ENCODE peak calls at places on chromosomes 12 and 14, in nine cellular contexts. V is HCT116; G is right atrium auricular region; W is mammary epithelial cell; E is CD4-positive, alpha-beta T cell; N is tibial nerve; A is tibial artery; S is CD8-positive, alpha-beta T cell; Q is WERI-Rb-1. C is an unnamed sample.

GRCh38 chr12:8032242-8033152 is at the start of gene FOXJ2:
- DNase-seq in Q (peak; percentile 67), V (no peak), W (peak; percentile 74), S (peak; percentile 70), E (peak; percentile 80), A (peak; percentile 92), N (peak; percentile 64), G (no peak), C (peak; percentile 56)

GRCh38 chr12:105357162-105357691 is 26.7 kb downstream of the C12orf75 start:
- DNase-seq in S (no peak), V (no peak), W (no peak), A (no peak), N (no peak), Q (no peak), E (no peak), G (no peak), C (no peak)

GRCh38 chr12:1779783-1780182 is 40.6 kb upstream of the LRTM2 start:
- DNase-seq in S (no peak), E (no peak), G (no peak), N (no peak), V (no peak), A (no peak), Q (no peak), W (peak; percentile 33), C (no peak)

GRCh38 chr12:98791406-98791805 is 146.3 kb downstream of the APAF1 start:
- DNase-seq in N (no peak), A (no peak), S (no peak), V (no peak), G (no peak), E (no peak), W (no peak), Q (no peak), C (no peak)

GRCh38 chr12:131962069-131962468 is 12.3 kb downstream of the EP400 start:
- DNase-seq in Q (no peak), E (no peak), S (no peak), V (no peak), G (no peak), N (no peak), A (no peak), W (no peak), C (no peak)

GRCh38 chr12:109863961-109864712 is 16.2 kb downstream of the GLTP start:
- DNase-seq in E (no peak), V (no peak), S (no peak), W (no peak), N (no peak), Q (no peak), G (no peak), A (no peak), C (no peak)

GRCh38 chr12:126607867-126608266 is 1542.6 kb downstream of the AACS start:
- DNase-seq in S (no peak), A (no peak), V (no peak), E (no peak), Q (no peak), N (no peak), W (no peak), G (no peak), C (no peak)

GRCh38 chr12:27969011-27969900 is 3.3 kb downstream of the PTHLH start:
- DNase-seq in A (no peak), Q (peak; percentile 18), N (no peak), V (no peak), S (no peak), G (no peak), W (no peak), E (no peak), C (no peak)

GRCh38 chr12:31120392-31121008 is 46.8 kb downstream of the DDX11 start:
- DNase-seq in A (no peak), N (no peak), G (no peak), W (no peak), S (no peak), E (no peak), Q (no peak), V (no peak), C (no peak)

GRCh38 chr12:31118347-31118830 is 44.7 kb downstream of the DDX11 start:
- DNase-seq in S (no peak), N (no peak), V (no peak), Q (peak; percentile 46), A (no peak), G (no peak), E (no peak), W (no peak), C (no peak)

GRCh38 chr12:31119531-31120211 is 46.0 kb downstream of the DDX11 start:
- DNase-seq in W (no peak), A (no peak), E (no peak), Q (no peak), N (no peak), S (no peak), G (no peak), V (no peak), C (no peak)

GRCh38 chr12:31118831-31119530 is 45.3 kb downstream of the DDX11 start:
- DNase-seq in A (no peak), S (no peak), N (no peak), G (no peak), E (no peak), V (peak; percentile 12), W (no peak), Q (peak; percentile 62), C (no peak)

GRCh38 chr12:31117203-31118011 is 43.7 kb downstream of the DDX11 start:
- DNase-seq in N (no peak), Q (peak; percentile 71), W (peak; percentile 39), V (peak; percentile 10), G (no peak), A (peak; percentile 57), S (peak; percentile 39), E (peak; percentile 55), C (no peak)
- TF ChIP-seq CTCF in N (no peak), Q (peak; percentile 84), W (peak; percentile 46), V (no peak), G (peak; percentile 6), A (peak; percentile 28), S (peak; percentile 57), E (peak; percentile 65), C (peak; percentile 12)

GRCh38 chr14:55912344-55912743 is 205.9 kb upstream of the PELI2 start:
- DNase-seq in A (no peak), Q (no peak), W (no peak), E (no peak), N (no peak), G (no peak), V (no peak), S (no peak), C (no peak)

GRCh38 chr14:55911794-55912193 is 206.4 kb upstream of the PELI2 start:
- DNase-seq in W (no peak), E (no peak), V (no peak), N (no peak), G (no peak), A (no peak), S (no peak), Q (no peak), C (no peak)

GRCh38 chr14:55915464-55915863 is 202.7 kb upstream of the PELI2 start:
- DNase-seq in A (no peak), W (no peak), G (no peak), S (no peak), Q (no peak), E (no peak), N (no peak), V (no peak), C (no peak)

GRCh38 chr14:55914771-55915170 is 203.4 kb upstream of the PELI2 start:
- DNase-seq in W (no peak), Q (no peak), V (no peak), S (no peak), G (no peak), A (no peak), E (no peak), N (no peak), C (no peak)

DNA sequence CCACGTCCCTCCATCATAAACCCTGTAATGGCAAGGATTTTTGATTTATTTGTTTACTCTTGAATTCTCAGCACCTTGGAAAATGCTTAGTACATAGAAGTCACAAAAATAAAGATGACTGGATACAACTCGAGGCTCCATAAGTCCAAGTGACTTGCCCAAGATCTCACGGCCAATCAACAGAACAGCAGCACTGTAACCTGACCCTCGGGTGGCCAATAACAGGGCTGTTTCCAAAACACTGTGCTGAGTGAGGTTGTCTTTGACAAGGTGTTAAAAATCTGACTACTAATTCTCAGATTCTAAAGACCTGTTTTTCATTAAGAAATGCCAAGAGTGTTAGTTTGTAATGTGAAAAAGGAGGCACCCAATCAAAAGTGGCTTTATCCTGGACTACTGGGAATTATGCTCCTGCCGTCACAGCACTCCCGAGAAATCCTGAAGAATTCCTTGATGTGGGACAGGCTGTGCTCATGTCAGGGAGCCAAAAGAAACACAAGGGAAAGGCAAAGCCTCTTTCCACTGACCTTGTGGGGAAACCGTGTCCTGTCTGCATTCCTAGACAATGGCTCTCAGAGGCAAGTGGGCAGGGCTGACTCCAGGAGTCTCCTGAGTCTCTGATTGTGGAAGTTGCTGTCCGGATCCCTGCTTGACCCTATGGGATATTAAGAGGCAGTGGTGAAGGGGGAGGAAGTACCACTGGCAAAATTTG is 204.7 kb upstream of the PELI2 start:
- DNase-seq in Q (no peak), G (peak; percentile 82), N (peak; percentile 49), A (peak; percentile 83), S (no peak), E (no peak), W (no peak), V (no peak), C (no peak)
- H3K27me3 ChIP-seq in Q (no peaks in the 10 kb centered on the region), G (no peaks in the 10 kb centered on the region), N (no peaks in the 10 kb centered on the region), A (no peaks in the 10 kb centered on the region), S (no peaks in the 10 kb centered on the region), E (peaks cover 8% of the 10 kb centered on the region), W (no peaks in the 10 kb centered on the region), V (peaks cover 49% of the 10 kb centered on the region), C (no peaks in the 10 kb centered on the region)

DNA sequence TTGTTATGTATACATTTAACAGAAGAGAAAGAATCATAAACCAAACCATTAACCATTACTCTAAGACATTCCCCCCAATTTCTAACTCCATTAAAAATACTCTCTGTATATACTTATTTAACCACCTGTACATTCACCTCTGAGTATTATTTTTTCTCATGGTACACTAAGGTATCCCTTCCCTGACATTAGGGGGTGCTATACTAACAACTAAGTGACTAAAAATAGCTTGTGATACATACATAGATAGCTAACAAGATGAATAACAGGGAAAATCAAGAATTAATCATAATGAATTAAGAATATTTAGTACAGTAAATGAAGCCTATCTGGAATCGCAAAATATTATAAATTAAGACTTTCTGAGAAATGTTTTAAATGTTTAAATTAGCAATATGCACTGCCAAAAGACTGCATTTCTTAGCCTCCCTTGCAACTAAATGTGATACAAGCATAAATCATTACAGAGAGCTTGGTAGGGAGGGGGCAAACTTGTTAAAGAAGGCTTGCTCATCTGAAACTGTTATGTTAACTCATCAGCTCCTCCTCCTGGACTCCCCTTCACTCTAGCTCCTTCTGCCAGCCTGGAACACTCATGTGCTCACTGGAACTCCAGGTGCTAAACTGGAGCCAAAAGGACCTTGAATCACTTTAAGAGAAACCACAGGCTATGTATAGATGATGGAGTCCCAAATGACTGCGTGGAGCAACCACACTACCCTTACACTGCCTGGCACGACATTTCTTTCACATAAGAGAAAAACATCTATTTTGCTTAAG is 14.9 kb downstream of the C2CD5 start:
- DNase-seq in G (no peak), A (no peak), S (no peak), E (no peak), Q (no peak), V (no peak), W (peak; percentile 51), N (no peak), C (no peak)
- TF ChIP-seq CTCF in G (no peak), A (peak; percentile 23), S (peak; percentile 66), E (peak; percentile 83), Q (peak; percentile 13), V (peak; percentile 29), W (peak; percentile 62), N (no peak), C (no peak)

DNA sequence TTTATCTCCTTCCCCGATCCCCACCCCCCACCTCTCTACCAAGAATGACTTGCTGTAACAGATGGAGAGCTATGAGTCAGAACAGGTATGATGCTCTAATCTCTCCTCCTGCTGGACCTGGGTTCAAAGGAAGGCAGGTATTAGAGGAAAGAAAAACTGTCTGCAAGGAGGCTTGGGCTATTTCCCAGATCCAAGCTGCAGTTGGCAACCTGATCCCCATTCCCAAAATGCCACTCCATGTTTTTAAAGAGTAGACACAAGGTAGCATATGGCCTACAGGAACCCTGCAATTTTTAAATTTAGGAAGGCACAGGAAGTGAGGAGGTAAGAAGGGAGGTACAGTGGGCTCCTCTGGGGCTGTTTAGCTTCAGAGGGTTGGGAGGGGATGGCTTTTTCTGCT is 33.0 kb downstream of the SRRM4 start:
- DNase-seq in G (no peak), S (no peak), N (no peak), W (no peak), A (no peak), V (no peak), Q (peak; percentile 82), E (no peak), C (no peak)
- H3K27me3 ChIP-seq in G (no peaks in the 10 kb centered on the region), S (no peaks in the 10 kb centered on the region), N (no peaks in the 10 kb centered on the region), W (no peaks in the 10 kb centered on the region), A (no peaks in the 10 kb centered on the region), V (peaks cover 10% of the 10 kb centered on the region), Q (no peaks in the 10 kb centered on the region), E (peaks cover 13% of the 10 kb centered on the region), C (peaks cover 11% of the 10 kb centered on the region)